ENCODE peak calls at places on chromosomes 12 and 14, in seven cellular contexts. K, D, N, Y, R, G and Z are unnamed samples.

GRCh38 chr12:95963104-95963503 is 20.0 kb downstream of the AMDHD1 start:
- DNase-seq in D (no peak), R (no peak), Y (no peak), G (no peak), K (no peak), N (no peak), Z (no peak)

GRCh38 chr12:16590645-16591044 is 15.3 kb downstream of the LMO3 start:
- DNase-seq in D (no peak), N (no peak), Y (no peak), K (no peak), R (no peak), G (no peak), Z (no peak)

GRCh38 chr12:71684081-71684480 is 1.8 kb upstream of the TMEM19 start:
- DNase-seq in K (no peak), N (no peak), D (no peak), Y (no peak), G (no peak), R (no peak), Z (peak)

GRCh38 chr12:124914392-124915248 is at the start of gene UBC:
- DNase-seq in Y (peak), N (peak), R (no peak), D (peak), G (peak), K (peak), Z (peak)

GRCh38 chr12:103793512-103794045 is 47.5 kb downstream of the NT5DC3 start:
- DNase-seq in G (no peak), N (no peak), R (no peak), Y (no peak), K (no peak), D (no peak), Z (no peak)

GRCh38 chr14:106037380-106037779 is 511.0 kb downstream of the TMEM121 start:
- DNase-seq in D (no peak), N (no peak), R (no peak), K (no peak), G (no peak), Y (no peak), Z (no peak)

GRCh38 chr12:6896846-6897435 is 7.7 kb upstream of the LRRC23 start:
- DNase-seq in R (no peak), Y (no peak), K (no peak), D (no peak), N (no peak), G (no peak), Z (no peak)

GRCh38 chr12:67647547-67648305 is 819 bp upstream of the DYRK2 start:
- DNase-seq in D (peak), K (peak), Y (peak), G (peak), R (no peak), N (peak), Z (peak)

GRCh38 chr12:13956060-13956590 is 25.3 kb downstream of the GRIN2B start:
- DNase-seq in Y (no peak), G (no peak), D (no peak), R (no peak), K (no peak), N (no peak), Z (no peak)

GRCh38 chr14:31300296-31300695 is 92.7 kb upstream of the HECTD1 start:
- DNase-seq in Y (no peak), N (no peak), K (no peak), R (no peak), D (no peak), G (no peak), Z (no peak)

GRCh38 chr12:92138626-92139025 is 7.0 kb downstream of the BTG1 start:
- DNase-seq in R (no peak), N (no peak), D (no peak), K (no peak), Y (no peak), G (no peak), Z (no peak)
- H3K4me3 ChIP-seq in R (peak), N (peak), D (no peak), K (peak), Y (no peak), G (peak), Z (peak)

GRCh38 chr14:72402429-72402772 is 470.2 kb downstream of the RGS6 start:
- DNase-seq in N (no peak), G (no peak), K (no peak), R (no peak), D (no peak), Y (no peak), Z (no peak)
- TF ChIP-seq CTCF in N (no peak), G (no peak), K (no peak), R (no peak), D (no peak), Y (no peak), Z (no peak)

GRCh38 chr14:29804481-29804880 is 123.2 kb downstream of the PRKD1 start:
- DNase-seq in N (no peak), K (no peak), D (no peak), G (no peak), Y (no peak), R (no peak), Z (no peak)

GRCh38 chr14:29803045-29803444 is 124.6 kb downstream of the PRKD1 start:
- DNase-seq in G (no peak), N (no peak), K (no peak), Y (no peak), R (no peak), D (no peak), Z (no peak)

GRCh38 chr14:29806124-29806517 is 121.5 kb downstream of the PRKD1 start:
- DNase-seq in N (no peak), K (no peak), Y (peak), D (no peak), G (no peak), R (no peak), Z (no peak)

GRCh38 chr14:29802211-29802610 is 125.4 kb downstream of the PRKD1 start:
- DNase-seq in K (no peak), N (no peak), Y (no peak), D (no peak), G (no peak), R (no peak), Z (no peak)

GRCh38 chr14:29805415-29806123 is 122.1 kb downstream of the PRKD1 start:
- DNase-seq in Y (peak), G (peak), R (peak), K (peak), N (peak), D (peak), Z (peak)
- H3K4me3 ChIP-seq in Y (no peak), G (no peak), R (no peak), K (no peak), N (no peak), D (no peak), Z (no peak)

DNA sequence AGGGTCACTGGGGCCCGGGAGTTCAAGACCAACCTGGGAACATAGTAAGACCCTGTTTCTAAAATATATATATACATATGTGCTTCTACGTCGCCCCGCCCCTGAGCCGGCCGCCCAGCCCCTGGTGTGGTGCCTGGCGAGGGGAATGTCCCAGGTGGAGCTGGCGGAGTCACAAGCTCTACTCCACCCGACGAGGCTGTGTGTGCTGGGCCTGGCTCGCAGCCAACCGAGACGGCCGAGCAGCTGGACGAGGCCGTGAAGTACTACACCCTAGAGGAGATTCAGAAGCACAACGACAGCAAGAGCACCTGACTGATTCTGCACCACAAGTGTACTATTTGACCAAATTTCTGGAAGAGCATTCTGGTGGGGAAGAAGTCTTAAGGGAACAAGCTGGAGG is 22.1 kb upstream of the ITPK1 start:
- DNase-seq in Y (no peak), R (no peak), G (peak), K (peak), D (peak), N (no peak), Z (peak)
- TF ChIP-seq CTCF in Y (no peak), R (no peak), G (no peak), K (no peak), D (no peak), N (peak), Z (peak)

DNA sequence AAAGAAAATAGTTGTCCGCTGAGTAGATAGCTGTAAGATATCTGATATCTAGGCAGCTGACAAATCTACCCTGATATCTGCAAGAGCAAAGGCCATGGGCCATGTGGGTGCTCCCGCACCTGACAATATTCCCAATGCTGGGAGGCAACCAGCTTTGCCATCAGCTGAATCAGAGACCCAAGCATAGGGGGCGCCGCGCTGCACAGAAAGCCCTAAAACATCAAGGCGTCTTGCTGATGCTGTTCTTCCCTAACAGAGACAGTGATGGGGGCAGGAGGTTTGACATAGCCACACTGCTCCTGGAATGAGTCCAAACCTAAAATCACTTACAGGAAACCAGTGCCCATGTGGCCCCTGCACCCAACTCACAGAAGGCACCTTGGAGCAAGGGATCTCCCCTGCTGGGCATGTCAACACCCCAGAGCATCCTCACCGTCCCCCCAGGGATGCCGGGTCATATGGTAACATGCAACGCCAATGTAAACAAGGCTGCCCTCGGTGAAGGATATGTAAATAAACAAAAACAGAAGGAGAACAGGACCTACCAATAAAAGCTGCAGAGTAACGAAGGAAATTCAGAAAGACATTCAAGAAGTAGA is 199.5 kb downstream of the TMEM132D start:
- DNase-seq in D (no peak), R (no peak), G (no peak), K (no peak), N (no peak), Y (no peak), Z (no peak)
- H3K4me3 ChIP-seq in D (no peak), R (no peak), G (no peak), K (no peak), N (no peak), Y (no peak), Z (no peak)

DNA sequence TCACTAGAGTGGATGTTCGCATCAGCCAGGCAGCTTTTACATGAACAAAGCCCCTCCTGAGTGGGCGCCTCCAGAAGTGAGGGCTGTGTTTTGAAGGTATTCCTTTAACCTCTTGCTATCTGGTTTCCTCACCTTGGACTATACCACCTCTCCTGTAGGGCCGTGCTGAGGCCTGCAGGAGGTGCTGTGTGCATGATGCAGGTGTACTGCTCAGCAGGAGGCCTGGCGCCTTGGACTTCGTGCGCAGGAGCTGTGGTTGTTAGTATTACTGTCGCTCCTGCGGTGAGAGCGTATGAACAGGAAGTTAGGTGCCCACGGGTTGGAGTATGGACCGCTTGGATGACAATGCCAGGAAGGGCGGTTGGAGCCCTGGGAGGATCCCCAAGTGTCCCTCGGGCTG is 130.7 kb downstream of the TSPAN9 start:
- DNase-seq in K (no peak), G (no peak), D (no peak), R (no peak), Y (no peak), N (no peak), Z (no peak)
- TF ChIP-seq CTCF in K (no peak), G (peak), D (peak), R (no peak), Y (peak), N (peak), Z (peak)